ENCODE peak calls at places on chromosomes 2 and 18, in nine cellular contexts. Q is transverse colon; I is CD8-positive, alpha-beta memory T cell; A is aorta; G is CD8-positive, alpha-beta T cell; E is CD4-positive, alpha-beta memory T cell; O is A549; L is pancreas; H is kidney. Y is an unnamed sample.

GRCh38 chr2:98868548-98869271 is 67.3 kb downstream of the CRACDL start:
- DNase-seq in O (no peak), A (no peak), L (no peak), Q (peak; percentile 22), G (no peak), I (no peak), H (no peak), E (no peak), Y (peak; percentile 94)

GRCh38 chr18:47997338-47997780 is 66.9 kb upstream of the SMAD2 start:
- DNase-seq in L (no peak), Q (no peak), I (peak; percentile 10), E (no peak), G (no peak), O (no peak), H (no peak), A (no peak), Y (no peak)

GRCh38 chr2:44397447-44397846 is 35.7 kb downstream of the CAMKMT start:
- DNase-seq in L (no peak), O (no peak), G (no peak), Q (no peak), E (no peak), A (no peak), I (no peak), H (no peak), Y (no peak)

GRCh38 chr18:77049938-77050337 is 82.6 kb downstream of the MBP start:
- DNase-seq in A (no peak), Q (no peak), G (no peak), L (no peak), O (no peak), I (no peak), E (no peak), H (no peak), Y (no peak)

GRCh38 chr2:109438773-109439191 is 175.0 kb downstream of the SEPTIN10 start:
- DNase-seq in I (no peak), O (no peak), L (no peak), H (no peak), E (no peak), A (peak; percentile 83), Q (no peak), G (no peak), Y (no peak)

GRCh38 chr2:127193164-127193947 is 26.7 kb downstream of the CYP27C1 start:
- DNase-seq in Q (no peak), A (no peak), L (no peak), O (no peak), H (peak; percentile 79), I (no peak), G (no peak), E (no peak), Y (no peak)

GRCh38 chr2:8533923-8534322 is 147.9 kb upstream of the ID2 start:
- DNase-seq in E (no peak), I (no peak), Q (no peak), L (no peak), O (no peak), G (no peak), H (no peak), A (peak; percentile 43), Y (no peak)

GRCh38 chr18:69708844-69709243 is 238.8 kb downstream of the CD226 start:
- DNase-seq in E (no peak), O (no peak), A (no peak), Q (no peak), G (no peak), H (no peak), I (no peak), L (no peak), Y (no peak)

GRCh38 chr2:198162276-198162675 is 357.9 kb downstream of the PLCL1 start:
- DNase-seq in L (no peak), A (no peak), H (no peak), I (no peak), Q (no peak), E (no peak), O (no peak), G (no peak), Y (no peak)

GRCh38 chr2:239938651-239939486 is 86.3 kb downstream of the NDUFA10 start:
- DNase-seq in L (peak; percentile 9), Q (no peak), A (peak; percentile 36), G (no peak), O (no peak), H (peak; percentile 60), E (no peak), I (no peak), Y (no peak)
- H3K4me1 ChIP-seq in L (no peaks in the 10 kb centered on the region), Q (no peaks in the 10 kb centered on the region), A (no peaks in the 10 kb centered on the region), G (no peaks in the 10 kb centered on the region), O (no peaks in the 10 kb centered on the region), H (no peaks in the 10 kb centered on the region), E (no peaks in the 10 kb centered on the region), I (peaks cover 3% of the 10 kb centered on the region), Y (no peaks in the 10 kb centered on the region)

GRCh38 chr2:3657881-3658280 is at the start of gene ALLC:
- DNase-seq in I (no peak), H (no peak), L (no peak), A (no peak), G (no peak), O (no peak), E (no peak), Q (no peak), Y (no peak)
- H3K27ac ChIP-seq in I (no peak within 1 kb of the TSS), H (no peak within 1 kb of the TSS), L (no peak within 1 kb of the TSS), A (no peak within 1 kb of the TSS), G (no peak within 1 kb of the TSS), O (no peak within 1 kb of the TSS), E (no peak within 1 kb of the TSS), Q (peak within 1 kb of the TSS; percentile 11), Y (peak within 1 kb of the TSS; percentile 8)

DNA sequence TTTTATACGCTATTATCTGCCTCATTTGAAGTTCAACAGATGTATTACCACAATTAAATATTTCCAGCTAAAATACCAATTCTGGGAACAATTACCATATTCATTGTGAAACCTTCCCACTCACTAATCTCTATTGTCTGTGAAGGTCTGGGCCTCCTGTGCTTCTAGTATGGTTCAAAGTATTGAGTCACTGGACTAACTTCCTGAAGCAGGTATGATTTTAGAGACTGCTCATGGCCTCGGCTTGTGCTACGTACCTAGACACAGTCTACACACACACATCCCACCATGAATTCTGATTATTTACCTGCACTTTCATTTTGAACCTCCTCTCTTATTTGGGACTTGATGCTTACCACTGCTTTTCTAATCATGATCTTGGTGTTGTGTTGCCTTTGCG is 180.7 kb upstream of the EPHA4 start:
- DNase-seq in G (no peak), O (no peak), A (no peak), I (no peak), E (no peak), H (no peak), Q (no peak), L (no peak), Y (no peak)
- H3K4me1 ChIP-seq in G (no peaks in the 10 kb centered on the region), O (no peaks in the 10 kb centered on the region), A (no peaks in the 10 kb centered on the region), I (no peaks in the 10 kb centered on the region), E (no peaks in the 10 kb centered on the region), H (no peaks in the 10 kb centered on the region), Q (no peaks in the 10 kb centered on the region), L (no peaks in the 10 kb centered on the region), Y (no peaks in the 10 kb centered on the region)

DNA sequence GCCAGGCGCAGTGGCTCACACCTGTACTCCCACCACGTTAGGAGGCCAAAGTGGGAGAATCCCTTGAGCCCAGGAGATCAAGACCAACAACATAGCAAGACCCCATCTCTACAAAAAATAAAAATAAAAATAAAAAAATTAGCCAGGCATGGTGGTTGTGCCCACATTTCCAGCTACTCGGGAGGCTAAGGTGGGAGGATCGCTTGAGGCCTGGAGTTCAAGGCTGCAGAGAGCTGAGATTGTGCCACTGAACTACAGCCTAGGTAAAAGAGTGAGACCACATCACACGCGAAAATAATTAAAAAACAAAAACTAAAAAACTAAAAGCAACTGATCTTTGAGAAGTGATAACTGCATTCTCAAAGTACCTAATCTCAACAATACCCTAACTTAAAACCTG is 1.8 kb downstream of the C2orf76 start:
- DNase-seq in A (no peak), O (no peak), Q (no peak), I (no peak), G (no peak), E (no peak), H (no peak), L (no peak), Y (no peak)
- H3K27ac ChIP-seq in A (no peak overlapping the region), O (no peak overlapping the region), Q (no peak overlapping the region), I (no peak overlapping the region), G (no peak overlapping the region), E (no peak overlapping the region), H (no peak overlapping the region), L (no peak overlapping the region), Y (no peak overlapping the region)

GRCh38 chr2:27795093-27795834 is 23.7 kb downstream of the MRPL33 start:
- DNase-seq in E (no peak), A (no peak), Q (no peak), I (no peak), H (no peak), G (no peak), O (no peak), L (no peak), Y (no peak)
- H3K4me1 ChIP-seq in E (no peaks in the 10 kb centered on the region), A (no peaks in the 10 kb centered on the region), Q (peaks cover 5% of the 10 kb centered on the region), I (no peaks in the 10 kb centered on the region), H (peaks cover 6% of the 10 kb centered on the region), G (no peaks in the 10 kb centered on the region), O (peaks cover 57% of the 10 kb centered on the region), L (no peaks in the 10 kb centered on the region), Y (no peaks in the 10 kb centered on the region)

DNA sequence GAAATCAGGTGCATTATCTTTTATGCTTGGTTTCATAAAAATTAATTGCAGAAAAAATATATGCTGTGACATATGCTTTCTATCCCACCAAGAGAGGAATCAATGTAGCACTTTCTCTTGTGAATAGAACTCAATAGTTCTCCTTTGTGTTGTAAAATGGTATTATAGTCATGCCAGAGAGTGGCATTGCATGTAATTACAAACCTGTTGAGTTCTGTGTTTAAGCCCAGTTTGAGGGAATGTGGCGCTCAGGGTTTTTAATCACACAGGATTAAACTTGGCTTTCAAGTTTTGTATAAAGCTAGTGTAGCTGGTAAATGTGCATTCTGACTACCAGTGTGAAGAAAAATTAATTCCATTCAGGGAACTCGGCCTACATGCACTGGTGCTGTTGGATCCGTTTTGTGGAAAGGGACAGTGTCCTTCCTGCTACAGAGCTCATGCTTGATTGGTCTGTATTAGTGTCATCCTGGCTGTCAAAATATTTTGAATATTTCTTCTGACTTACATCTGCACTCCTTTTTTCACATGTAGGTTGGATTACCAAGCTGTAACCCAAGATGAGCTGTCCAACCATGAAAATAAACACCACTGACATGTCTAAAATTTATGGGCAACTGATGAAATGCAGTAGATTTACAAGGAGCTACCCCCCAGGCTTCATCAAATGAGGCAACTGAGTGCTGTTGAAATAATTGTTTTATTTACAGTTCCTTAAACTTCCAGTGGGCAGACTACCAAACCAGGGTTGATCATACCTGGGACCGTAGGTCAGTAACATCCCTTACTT is 80.3 kb downstream of the SLC4A3 start:
- DNase-seq in H (no peak), G (no peak), L (no peak), Q (no peak), A (no peak), O (no peak), E (no peak), I (no peak), Y (no peak)
- H3K27ac ChIP-seq in H (no peak overlapping the region), G (no peak overlapping the region), L (no peak overlapping the region), Q (no peak overlapping the region), A (no peak overlapping the region), O (no peak overlapping the region), E (no peak overlapping the region), I (no peak overlapping the region), Y (no peak overlapping the region)